ENCODE peak calls at places on chromosomes 12 and 14, in eight cellular contexts. One of them, this sample, is unnamed.

GRCh38 chr12:29415111-29415510 is 34.1 kb upstream of the ERGIC2 start:
- DNase-seq in uterus: no peak
- DNase-seq in endothelial cell of umbilical vein: no peak
- DNase-seq in breast epithelium: no peak
- DNase-seq in upper lobe of left lung: no peak
- DNase-seq in esophagus squamous epithelium: no peak
- DNase-seq in testis: no peak
- DNase-seq in HepG2: no peak
- DNase-seq in this sample: no peak

GRCh38 chr14:100192250-100192671 is 32.8 kb upstream of the DEGS2 start:
- DNase-seq in uterus: peak
- DNase-seq in endothelial cell of umbilical vein: no peak
- DNase-seq in breast epithelium: peak
- DNase-seq in upper lobe of left lung: peak
- DNase-seq in esophagus squamous epithelium: no peak
- DNase-seq in testis: no peak
- DNase-seq in HepG2: no peak
- DNase-seq in this sample: peak

GRCh38 chr12:4046150-4046845 is 173.1 kb upstream of the PARP11 start:
- DNase-seq in uterus: no peak
- DNase-seq in endothelial cell of umbilical vein: no peak
- DNase-seq in breast epithelium: no peak
- DNase-seq in upper lobe of left lung: no peak
- DNase-seq in esophagus squamous epithelium: no peak
- DNase-seq in testis: no peak
- DNase-seq in HepG2: no peak
- DNase-seq in this sample: no peak

GRCh38 chr14:91372680-91373495 is 44.7 kb downstream of the CCDC88C start:
- DNase-seq in uterus: no peak
- DNase-seq in endothelial cell of umbilical vein: peak
- DNase-seq in breast epithelium: no peak
- DNase-seq in upper lobe of left lung: no peak
- DNase-seq in esophagus squamous epithelium: no peak
- DNase-seq in testis: no peak
- DNase-seq in HepG2: no peak
- DNase-seq in this sample: no peak

GRCh38 chr12:93434305-93434704 is 7.4 kb downstream of the UBE2N start:
- DNase-seq in uterus: no peak
- DNase-seq in endothelial cell of umbilical vein: no peak
- DNase-seq in breast epithelium: no peak
- DNase-seq in upper lobe of left lung: no peak
- DNase-seq in esophagus squamous epithelium: no peak
- DNase-seq in testis: no peak
- DNase-seq in HepG2: no peak
- DNase-seq in this sample: no peak

GRCh38 chr12:52186135-52186840 is 5.5 kb downstream of the KRT80 start:
- DNase-seq in uterus: no peak
- DNase-seq in endothelial cell of umbilical vein: peak
- DNase-seq in breast epithelium: no peak
- DNase-seq in upper lobe of left lung: no peak
- DNase-seq in esophagus squamous epithelium: no peak
- DNase-seq in testis: no peak
- DNase-seq in HepG2: peak
- DNase-seq in this sample: no peak

GRCh38 chr12:79920421-79921238 is 14.3 kb downstream of the PPP1R12A start:
- DNase-seq in uterus: no peak
- DNase-seq in endothelial cell of umbilical vein: no peak
- DNase-seq in breast epithelium: no peak
- DNase-seq in upper lobe of left lung: no peak
- DNase-seq in esophagus squamous epithelium: no peak
- DNase-seq in testis: no peak
- DNase-seq in HepG2: no peak
- DNase-seq in this sample: no peak

GRCh38 chr12:108568653-108569154 is 6.3 kb downstream of the ISCU start:
- DNase-seq in uterus: no peak
- DNase-seq in endothelial cell of umbilical vein: no peak
- DNase-seq in breast epithelium: no peak
- DNase-seq in upper lobe of left lung: no peak
- DNase-seq in esophagus squamous epithelium: no peak
- DNase-seq in testis: no peak
- DNase-seq in HepG2: no peak
- DNase-seq in this sample: no peak

GRCh38 chr14:51319181-51319597 is 79.1 kb downstream of the TMX1 start:
- DNase-seq in uterus: no peak
- DNase-seq in endothelial cell of umbilical vein: no peak
- DNase-seq in breast epithelium: no peak
- DNase-seq in upper lobe of left lung: no peak
- DNase-seq in esophagus squamous epithelium: no peak
- DNase-seq in testis: no peak
- DNase-seq in HepG2: no peak
- DNase-seq in this sample: no peak

GRCh38 chr14:38291681-38292459 is 36.0 kb upstream of the CLEC14A start:
- DNase-seq in uterus: no peak
- DNase-seq in endothelial cell of umbilical vein: peak
- DNase-seq in breast epithelium: no peak
- DNase-seq in upper lobe of left lung: no peak
- DNase-seq in esophagus squamous epithelium: no peak
- DNase-seq in testis: no peak
- DNase-seq in HepG2: no peak
- DNase-seq in this sample: no peak

GRCh38 chr14:98444077-98444476 is 827.9 kb downstream of the BCL11B start:
- DNase-seq in uterus: no peak
- DNase-seq in endothelial cell of umbilical vein: no peak
- DNase-seq in breast epithelium: no peak
- DNase-seq in upper lobe of left lung: no peak
- DNase-seq in esophagus squamous epithelium: no peak
- DNase-seq in testis: no peak
- DNase-seq in HepG2: no peak
- DNase-seq in this sample: no peak

GRCh38 chr14:92473947-92474535 is 39.5 kb upstream of the RIN3 start:
- DNase-seq in uterus: no peak
- DNase-seq in endothelial cell of umbilical vein: no peak
- DNase-seq in breast epithelium: peak
- DNase-seq in upper lobe of left lung: no peak
- DNase-seq in esophagus squamous epithelium: no peak
- DNase-seq in testis: peak
- DNase-seq in HepG2: no peak
- DNase-seq in this sample: no peak

GRCh38 chr14:22819191-22819988 is 4.2 kb upstream of the SLC7A7 start:
- DNase-seq in uterus: no peak
- DNase-seq in endothelial cell of umbilical vein: peak
- DNase-seq in breast epithelium: no peak
- DNase-seq in upper lobe of left lung: peak
- DNase-seq in esophagus squamous epithelium: no peak
- DNase-seq in testis: no peak
- DNase-seq in HepG2: peak
- DNase-seq in this sample: peak

GRCh38 chr14:102822311-102822863 is 45.1 kb downstream of the TRAF3 start:
- DNase-seq in uterus: no peak
- DNase-seq in endothelial cell of umbilical vein: peak
- DNase-seq in breast epithelium: no peak
- DNase-seq in upper lobe of left lung: no peak
- DNase-seq in esophagus squamous epithelium: no peak
- DNase-seq in testis: no peak
- DNase-seq in HepG2: no peak
- DNase-seq in this sample: no peak

GRCh38 chr12:131829795-131830334 is 1.7 kb downstream of the MMP17 start:
- DNase-seq in uterus: no peak
- DNase-seq in endothelial cell of umbilical vein: no peak
- DNase-seq in breast epithelium: no peak
- DNase-seq in upper lobe of left lung: peak
- DNase-seq in esophagus squamous epithelium: no peak
- DNase-seq in testis: no peak
- DNase-seq in HepG2: no peak
- DNase-seq in this sample: no peak

GRCh38 chr14:99575043-99576023 is 28.7 kb downstream of the CCDC85C start:
- DNase-seq in uterus: no peak
- DNase-seq in endothelial cell of umbilical vein: no peak
- DNase-seq in breast epithelium: peak
- DNase-seq in upper lobe of left lung: peak
- DNase-seq in esophagus squamous epithelium: no peak
- DNase-seq in testis: no peak
- DNase-seq in HepG2: peak
- DNase-seq in this sample: peak

GRCh38 chr12:106685381-106685780 is 89.1 kb upstream of the RIC8B start:
- DNase-seq in uterus: no peak
- DNase-seq in endothelial cell of umbilical vein: no peak
- DNase-seq in breast epithelium: no peak
- DNase-seq in upper lobe of left lung: no peak
- DNase-seq in esophagus squamous epithelium: no peak
- DNase-seq in testis: no peak
- DNase-seq in HepG2: no peak
- DNase-seq in this sample: no peak

DNA sequence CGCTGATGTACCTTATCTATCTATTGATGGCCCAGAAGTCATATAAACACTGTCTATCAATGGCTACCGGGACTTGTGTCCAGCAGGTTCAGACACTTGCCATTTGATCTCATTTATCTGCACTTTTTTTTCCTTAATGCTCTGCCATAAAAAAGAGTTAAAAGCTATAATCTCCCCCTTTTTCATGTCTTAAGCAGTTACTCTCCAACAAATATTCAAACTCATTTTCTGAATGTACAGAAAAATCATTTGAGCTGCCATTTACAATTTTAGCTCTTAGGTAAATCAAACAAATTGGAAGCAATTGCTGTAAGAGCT is 101.4 kb downstream of the SLC8A3 start:
- DNase-seq in uterus: no peak
- DNase-seq in endothelial cell of umbilical vein: no peak
- DNase-seq in breast epithelium: no peak
- DNase-seq in upper lobe of left lung: no peak
- DNase-seq in esophagus squamous epithelium: no peak
- DNase-seq in testis: no peak
- DNase-seq in HepG2: no peak
- DNase-seq in this sample: no peak
- TF ChIP-seq CTCF in uterus: no peak
- TF ChIP-seq CTCF in endothelial cell of umbilical vein: no peak
- TF ChIP-seq CTCF in breast epithelium: no peak
- TF ChIP-seq CTCF in upper lobe of left lung: no peak
- TF ChIP-seq CTCF in esophagus squamous epithelium: no peak
- TF ChIP-seq CTCF in testis: no peak
- TF ChIP-seq CTCF in HepG2: no peak
- TF ChIP-seq CTCF in this sample: no peak

GRCh38 chr12:45831590-45831989 is 102.1 kb downstream of the ARID2 start:
- DNase-seq in uterus: no peak
- DNase-seq in endothelial cell of umbilical vein: no peak
- DNase-seq in breast epithelium: no peak
- DNase-seq in upper lobe of left lung: no peak
- DNase-seq in esophagus squamous epithelium: no peak
- DNase-seq in testis: no peak
- DNase-seq in HepG2: no peak
- DNase-seq in this sample: no peak

GRCh38 chr12:45828402-45828801 is 98.9 kb downstream of the ARID2 start:
- DNase-seq in uterus: no peak
- DNase-seq in endothelial cell of umbilical vein: no peak
- DNase-seq in breast epithelium: no peak
- DNase-seq in upper lobe of left lung: no peak
- DNase-seq in esophagus squamous epithelium: no peak
- DNase-seq in testis: no peak
- DNase-seq in HepG2: no peak
- DNase-seq in this sample: no peak

GRCh38 chr12:45827974-45828373 is 98.5 kb downstream of the ARID2 start:
- DNase-seq in uterus: no peak
- DNase-seq in endothelial cell of umbilical vein: no peak
- DNase-seq in breast epithelium: no peak
- DNase-seq in upper lobe of left lung: no peak
- DNase-seq in esophagus squamous epithelium: no peak
- DNase-seq in testis: no peak
- DNase-seq in HepG2: no peak
- DNase-seq in this sample: no peak

GRCh38 chr12:45834809-45835208 is 105.3 kb downstream of the ARID2 start:
- DNase-seq in uterus: no peak
- DNase-seq in endothelial cell of umbilical vein: no peak
- DNase-seq in breast epithelium: no peak
- DNase-seq in upper lobe of left lung: no peak
- DNase-seq in esophagus squamous epithelium: no peak
- DNase-seq in testis: no peak
- DNase-seq in HepG2: no peak
- DNase-seq in this sample: no peak

GRCh38 chr12:45833401-45833800 is 103.9 kb downstream of the ARID2 start:
- DNase-seq in uterus: no peak
- DNase-seq in endothelial cell of umbilical vein: no peak
- DNase-seq in breast epithelium: no peak
- DNase-seq in upper lobe of left lung: no peak
- DNase-seq in esophagus squamous epithelium: no peak
- DNase-seq in testis: no peak
- DNase-seq in HepG2: peak
- DNase-seq in this sample: no peak
- TF ChIP-seq POLR2A in uterus: no peak
- TF ChIP-seq POLR2A in endothelial cell of umbilical vein: no peak
- TF ChIP-seq POLR2A in breast epithelium: no peak
- TF ChIP-seq POLR2A in upper lobe of left lung: no peak
- TF ChIP-seq POLR2A in esophagus squamous epithelium: no peak
- TF ChIP-seq POLR2A in testis: no peak
- TF ChIP-seq POLR2A in HepG2: no peak
- TF ChIP-seq POLR2A in this sample: no peak

GRCh38 chr14:79971330-79971729 is 240.0 kb downstream of the DIO2 start:
- DNase-seq in uterus: no peak
- DNase-seq in endothelial cell of umbilical vein: no peak
- DNase-seq in breast epithelium: no peak
- DNase-seq in upper lobe of left lung: no peak
- DNase-seq in esophagus squamous epithelium: no peak
- DNase-seq in testis: no peak
- DNase-seq in HepG2: no peak
- DNase-seq in this sample: no peak

GRCh38 chr14:79967001-79967400 is 244.3 kb downstream of the DIO2 start:
- DNase-seq in uterus: no peak
- DNase-seq in endothelial cell of umbilical vein: no peak
- DNase-seq in breast epithelium: no peak
- DNase-seq in upper lobe of left lung: no peak
- DNase-seq in esophagus squamous epithelium: no peak
- DNase-seq in testis: no peak
- DNase-seq in HepG2: no peak
- DNase-seq in this sample: no peak

GRCh38 chr14:79961197-79961596 is 250.1 kb downstream of the DIO2 start:
- DNase-seq in uterus: no peak
- DNase-seq in endothelial cell of umbilical vein: no peak
- DNase-seq in breast epithelium: no peak
- DNase-seq in upper lobe of left lung: no peak
- DNase-seq in esophagus squamous epithelium: no peak
- DNase-seq in testis: no peak
- DNase-seq in HepG2: no peak
- DNase-seq in this sample: no peak

GRCh38 chr14:79967453-79967852 is 243.9 kb downstream of the DIO2 start:
- DNase-seq in uterus: no peak
- DNase-seq in endothelial cell of umbilical vein: no peak
- DNase-seq in breast epithelium: no peak
- DNase-seq in upper lobe of left lung: no peak
- DNase-seq in esophagus squamous epithelium: no peak
- DNase-seq in testis: no peak
- DNase-seq in HepG2: no peak
- DNase-seq in this sample: no peak

GRCh38 chr14:79965896-79966295 is 245.4 kb downstream of the DIO2 start:
- DNase-seq in uterus: no peak
- DNase-seq in endothelial cell of umbilical vein: no peak
- DNase-seq in breast epithelium: no peak
- DNase-seq in upper lobe of left lung: no peak
- DNase-seq in esophagus squamous epithelium: no peak
- DNase-seq in testis: no peak
- DNase-seq in HepG2: no peak
- DNase-seq in this sample: no peak
- TF ChIP-seq CTCF in uterus: no peak
- TF ChIP-seq CTCF in endothelial cell of umbilical vein: no peak
- TF ChIP-seq CTCF in breast epithelium: no peak
- TF ChIP-seq CTCF in upper lobe of left lung: no peak
- TF ChIP-seq CTCF in esophagus squamous epithelium: no peak
- TF ChIP-seq CTCF in testis: no peak
- TF ChIP-seq CTCF in HepG2: no peak
- TF ChIP-seq CTCF in this sample: no peak

GRCh38 chr12:122974274-122974891 is 661 bp upstream of the OGFOD2 start:
- DNase-seq in uterus: peak
- DNase-seq in endothelial cell of umbilical vein: peak
- DNase-seq in breast epithelium: peak
- DNase-seq in upper lobe of left lung: peak
- DNase-seq in esophagus squamous epithelium: peak
- DNase-seq in testis: peak
- DNase-seq in HepG2: peak
- DNase-seq in this sample: peak
- TF ChIP-seq POLR2A in uterus: no peak
- TF ChIP-seq POLR2A in endothelial cell of umbilical vein: no peak
- TF ChIP-seq POLR2A in breast epithelium: no peak
- TF ChIP-seq POLR2A in upper lobe of left lung: peak
- TF ChIP-seq POLR2A in esophagus squamous epithelium: no peak
- TF ChIP-seq POLR2A in testis: no peak
- TF ChIP-seq POLR2A in HepG2: no peak
- TF ChIP-seq POLR2A in this sample: peak

This sample was measured in thyroid gland.